ENCODE peak calls at places on chromosomes 13 and 19, in ten cellular contexts. E is heart left ventricle; P is SJSA1; V is cardiac muscle cell; M is small intestine; Y is A549; W is pancreas; U is CD4-positive, CD25-positive, alpha-beta regulatory T cell; S is ascending aorta; N is ovary. T is an unnamed sample. For H3K4me1, the result is how much of the 10 kb centered on the place peaks cover.

GRCh38 chr13:100129605-100130004 is 40.7 kb downstream of the PCCA start:
- DNase-seq in E (no peak), P (no peak), V (no peak), M (no peak), Y (no peak), W (no peak), U (peak), S (no peak), N (no peak), T (no peak)

GRCh38 chr13:25295228-25295627 is 6.2 kb upstream of the NUP58 start:
- DNase-seq in E (no peak), P (no peak), V (no peak), M (no peak), Y (peak), W (no peak), U (no peak), S (no peak), N (no peak), T (no peak)

GRCh38 chr13:29954082-29955043 is 103.9 kb upstream of the UBL3 start:
- DNase-seq in E (no peak), P (no peak), V (no peak), M (peak), Y (no peak), W (no peak), U (peak), S (no peak), N (no peak), T (no peak)

GRCh38 chr13:83125791-83126190 is 756.5 kb downstream of the SLITRK1 start:
- DNase-seq in E (no peak), P (no peak), V (no peak), M (no peak), Y (no peak), W (no peak), U (no peak), S (no peak), N (no peak), T (no peak)

GRCh38 chr13:74667656-74668055 is 533.5 kb upstream of the KLF12 start:
- DNase-seq in E (no peak), P (no peak), V (no peak), M (no peak), Y (no peak), W (no peak), U (no peak), S (no peak), N (no peak), T (no peak)

GRCh38 chr13:76799696-76800095 is 86.5 kb downstream of the KCTD12 start:
- DNase-seq in E (no peak), P (no peak), V (no peak), M (peak), Y (no peak), W (no peak), U (no peak), S (no peak), N (no peak), T (no peak)

GRCh38 chr13:21637296-21637695 is 33.3 kb upstream of the MICU2 start:
- DNase-seq in E (no peak), P (peak), V (no peak), M (peak), Y (peak), W (no peak), U (peak), S (no peak), N (no peak), T (no peak)

GRCh38 chr19:45070861-45071544 is 5.3 kb downstream of the ZNF296 start:
- DNase-seq in E (no peak), P (no peak), V (no peak), M (no peak), Y (no peak), W (no peak), U (no peak), S (no peak), N (no peak), T (no peak)

GRCh38 chr13:30138511-30138910 is 168.8 kb downstream of the KATNAL1 start:
- DNase-seq in E (no peak), P (no peak), V (no peak), M (no peak), Y (no peak), W (no peak), U (no peak), S (no peak), N (no peak), T (no peak)

GRCh38 chr13:52851153-52851962 is 2.9 kb upstream of the PCDH8 start:
- DNase-seq in E (peak), P (no peak), V (peak), M (peak), Y (no peak), W (peak), U (peak), S (no peak), N (no peak), T (peak)

GRCh38 chr13:101621099-101621498 is 168.6 kb downstream of the ITGBL1 start:
- DNase-seq in E (no peak), P (no peak), V (no peak), M (no peak), Y (no peak), W (no peak), U (no peak), S (no peak), N (no peak), T (no peak)

GRCh38 chr13:99322297-99323103 is 15.3 kb upstream of the GPR183 start:
- DNase-seq in E (no peak), P (peak), V (no peak), M (no peak), Y (no peak), W (no peak), U (peak), S (no peak), N (no peak), T (no peak)

GRCh38 chr13:52686381-52686780 is 33.7 kb downstream of the SUGT1 start:
- DNase-seq in E (no peak), P (peak), V (no peak), M (no peak), Y (no peak), W (no peak), U (no peak), S (no peak), N (no peak), T (no peak)

GRCh38 chr19:11138659-11139526 is 16.7 kb downstream of the SPC24 start:
- DNase-seq in E (peak), P (peak), V (peak), M (no peak), Y (peak), W (peak), U (no peak), S (peak), N (peak), T (peak)

GRCh38 chr19:49368711-49369358 is 5.2 kb downstream of the DKKL1 start:
- DNase-seq in E (no peak), P (no peak), V (no peak), M (no peak), Y (no peak), W (no peak), U (no peak), S (no peak), N (no peak), T (no peak)

GRCh38 chr19:14769201-14769600 is 9.2 kb downstream of the ADGRE2 start:
- DNase-seq in E (no peak), P (peak), V (no peak), M (no peak), Y (no peak), W (no peak), U (no peak), S (peak), N (no peak), T (no peak)

GRCh38 chr13:30872685-30873443 is 33.2 kb upstream of the MEDAG start:
- DNase-seq in E (no peak), P (peak), V (no peak), M (no peak), Y (no peak), W (no peak), U (no peak), S (peak), N (peak), T (peak)

GRCh38 chr13:47869780-47870179 is 131.3 kb downstream of the SUCLA2 start:
- DNase-seq in E (no peak), P (no peak), V (no peak), M (no peak), Y (no peak), W (no peak), U (no peak), S (no peak), N (no peak), T (no peak)

GRCh38 chr13:78032132-78032531 is 113.5 kb upstream of the EDNRB start:
- DNase-seq in E (no peak), P (no peak), V (no peak), M (no peak), Y (no peak), W (no peak), U (no peak), S (no peak), N (no peak), T (no peak)

GRCh38 chr19:13762635-13763235 is 1.6 kb upstream of the MRI1 start:
- DNase-seq in E (no peak), P (no peak), V (no peak), M (no peak), Y (no peak), W (no peak), U (no peak), S (no peak), N (no peak), T (no peak)

GRCh38 chr19:5966215-5966614 is 11.7 kb downstream of the RANBP3 start:
- DNase-seq in E (no peak), P (no peak), V (peak), M (no peak), Y (no peak), W (no peak), U (no peak), S (no peak), N (no peak), T (no peak)

GRCh38 chr19:10339380-10339960 is at the start of gene ICAM3:
- DNase-seq in E (no peak), P (no peak), V (no peak), M (peak), Y (no peak), W (no peak), U (peak), S (no peak), N (no peak), T (no peak)

GRCh38 chr13:113862766-113863510 is 938 bp downstream of the GAS6 start:
- DNase-seq in E (peak), P (no peak), V (peak), M (peak), Y (no peak), W (peak), U (peak), S (no peak), N (peak), T (no peak)

GRCh38 chr19:56639217-56639616 is 3.7 kb upstream of the SMIM17 start:
- DNase-seq in E (no peak), P (no peak), V (peak), M (no peak), Y (no peak), W (no peak), U (no peak), S (no peak), N (no peak), T (peak)

GRCh38 chr13:27839809-27840467 is 47.7 kb downstream of the GSX1 start:
- DNase-seq in E (no peak), P (no peak), V (no peak), M (peak), Y (peak), W (no peak), U (no peak), S (no peak), N (no peak), T (no peak)

GRCh38 chr13:72726721-72727416 is 560 bp downstream of the MZT1 start:
- DNase-seq in E (peak), P (peak), V (peak), M (no peak), Y (peak), W (peak), U (peak), S (peak), N (peak), T (peak)

GRCh38 chr13:110538632-110539031 is 22.9 kb downstream of the RAB20 start:
- DNase-seq in E (peak), P (no peak), V (no peak), M (no peak), Y (no peak), W (peak), U (peak), S (no peak), N (peak), T (peak)

GRCh38 chr19:16386619-16387240 is 62.1 kb downstream of the KLF2 start:
- DNase-seq in E (no peak), P (peak), V (peak), M (peak), Y (peak), W (no peak), U (peak), S (no peak), N (peak), T (peak)

GRCh38 chr19:50980203-50980602 is 3.5 kb downstream of the KLK7 start:
- DNase-seq in E (no peak), P (no peak), V (no peak), M (no peak), Y (no peak), W (no peak), U (no peak), S (no peak), N (no peak), T (no peak)

GRCh38 chr19:4301590-4302237 is 475 bp downstream of the TMIGD2 start:
- DNase-seq in E (no peak), P (no peak), V (no peak), M (no peak), Y (no peak), W (no peak), U (no peak), S (no peak), N (no peak), T (peak)

GRCh38 chr13:30576528-30576927 is 41.2 kb upstream of the USPL1 start:
- DNase-seq in E (peak), P (no peak), V (peak), M (peak), Y (no peak), W (no peak), U (peak), S (no peak), N (no peak), T (peak)

GRCh38 chr13:100854091-100854490 is 179.5 kb upstream of the TMTC4 start:
- DNase-seq in E (no peak), P (no peak), V (peak), M (no peak), Y (no peak), W (no peak), U (no peak), S (no peak), N (no peak), T (no peak)

GRCh38 chr13:91181892-91182291 is 165.6 kb upstream of the MIR17HG start:
- DNase-seq in E (no peak), P (no peak), V (no peak), M (peak), Y (no peak), W (no peak), U (no peak), S (no peak), N (no peak), T (no peak)

GRCh38 chr13:31894931-31895330 is 136.6 kb upstream of the FRY start:
- DNase-seq in E (no peak), P (no peak), V (no peak), M (no peak), Y (no peak), W (no peak), U (no peak), S (no peak), N (no peak), T (no peak)
- H3K4me1 ChIP-seq in E (under half), P (under half), V (under half), M (under half), Y (under half), W (under half), U (under half), S (under half), N (under half), T (under half)

GRCh38 chr13:98184796-98185195 is 7.7 kb upstream of the RNF113B start:
- DNase-seq in E (no peak), P (no peak), V (no peak), M (no peak), Y (no peak), W (no peak), U (no peak), S (no peak), N (no peak), T (no peak)

GRCh38 chr13:98187862-98188261 is 10.8 kb upstream of the RNF113B start:
- DNase-seq in E (no peak), P (no peak), V (no peak), M (no peak), Y (no peak), W (no peak), U (no peak), S (no peak), N (no peak), T (no peak)

GRCh38 chr13:98188544-98189166 is 11.6 kb upstream of the RNF113B start:
- DNase-seq in E (no peak), P (no peak), V (no peak), M (no peak), Y (no peak), W (no peak), U (no peak), S (no peak), N (no peak), T (no peak)

GRCh38 chr13:98189841-98190505 is 12.9 kb upstream of the RNF113B start:
- DNase-seq in E (no peak), P (no peak), V (no peak), M (no peak), Y (no peak), W (no peak), U (no peak), S (no peak), N (no peak), T (peak)

DNA sequence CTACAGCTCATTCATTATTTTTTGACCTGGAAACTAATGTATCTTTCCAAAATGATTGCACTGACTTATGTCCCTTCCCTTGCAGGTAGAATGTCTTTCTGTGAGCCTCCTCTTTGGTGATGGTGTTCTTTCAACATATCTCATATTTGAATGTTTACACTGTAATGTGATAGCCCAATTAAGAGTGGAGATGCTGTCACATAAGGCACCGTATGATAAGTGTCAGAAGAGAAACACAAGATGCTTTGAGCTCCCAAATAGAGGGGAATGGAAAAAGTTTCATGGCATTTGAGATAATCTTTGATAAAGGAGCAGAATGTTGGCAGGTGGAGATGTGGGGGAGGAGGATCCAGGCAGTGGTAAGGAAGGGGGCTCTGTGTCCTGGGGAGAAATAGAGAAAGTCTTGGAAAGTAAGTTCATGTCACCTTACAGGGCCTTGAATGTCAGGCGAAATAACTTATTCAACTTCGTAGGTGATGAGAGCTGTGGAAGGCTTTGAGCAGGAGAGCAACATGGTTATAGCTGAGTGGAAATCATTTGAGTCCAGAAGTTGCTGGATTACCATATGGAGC is 10.2 kb upstream of the RNF113B start:
- DNase-seq in E (no peak), P (no peak), V (no peak), M (no peak), Y (no peak), W (no peak), U (no peak), S (no peak), N (no peak), T (no peak)
- H3K27ac ChIP-seq in E (no peak), P (no peak), V (peak), M (no peak), Y (no peak), W (no peak), U (no peak), S (no peak), N (no peak), T (no peak)

GRCh38 chr13:105139380-105140285 is 1395.8 kb downstream of the EFNB2 start:
- DNase-seq in E (peak), P (peak), V (peak), M (peak), Y (peak), W (peak), U (peak), S (peak), N (no peak), T (no peak)
- H3K4me3 ChIP-seq in E (peak), P (peak), V (no peak), M (no peak), Y (peak), W (no peak), U (peak), S (peak), N (no peak), T (no peak)

DNA sequence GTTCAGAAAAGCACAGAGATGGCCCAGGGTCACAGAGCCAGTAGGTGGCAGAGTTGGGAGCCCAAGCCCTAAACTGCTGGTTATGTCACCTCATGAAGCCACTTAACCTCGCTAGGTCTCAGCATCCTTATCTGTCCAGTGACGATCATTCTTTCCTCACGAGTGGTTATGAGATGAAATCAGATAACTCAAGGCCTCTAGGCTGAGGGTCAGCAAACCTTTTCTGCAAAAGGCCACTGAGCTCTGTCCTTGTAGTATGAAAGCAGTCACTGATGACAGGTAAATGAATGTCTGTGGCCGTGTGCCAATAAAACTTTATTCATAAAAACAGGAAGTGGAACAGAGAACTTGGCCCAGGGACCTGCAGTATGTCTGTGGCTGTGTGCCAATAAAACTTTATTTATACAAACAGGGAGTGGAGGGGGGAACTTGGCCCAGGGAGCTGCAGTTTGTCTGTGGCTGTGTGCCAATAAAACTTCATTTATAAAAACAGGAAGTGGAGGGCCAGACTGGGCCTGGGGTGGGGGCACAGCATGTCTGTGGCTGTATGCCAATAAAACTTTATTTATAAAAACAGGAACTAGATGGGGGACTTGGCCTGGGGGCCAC is 71.2 kb downstream of the GNG7 start:
- DNase-seq in E (no peak), P (no peak), V (no peak), M (no peak), Y (no peak), W (no peak), U (peak), S (no peak), N (no peak), T (no peak)
- H3K4me1 ChIP-seq in E (under half), P (under half), V (under half), M (under half), Y (under half), W (under half), U (under half), S (under half), N (under half), T (under half)

GRCh38 chr13:44756411-44756810 is 180.3 kb upstream of the TSC22D1 start:
- DNase-seq in E (no peak), P (no peak), V (no peak), M (peak), Y (no peak), W (no peak), U (no peak), S (no peak), N (no peak), T (no peak)
- H3K27ac ChIP-seq in E (no peak), P (peak), V (no peak), M (peak), Y (peak), W (no peak), U (no peak), S (no peak), N (no peak), T (no peak)

DNA sequence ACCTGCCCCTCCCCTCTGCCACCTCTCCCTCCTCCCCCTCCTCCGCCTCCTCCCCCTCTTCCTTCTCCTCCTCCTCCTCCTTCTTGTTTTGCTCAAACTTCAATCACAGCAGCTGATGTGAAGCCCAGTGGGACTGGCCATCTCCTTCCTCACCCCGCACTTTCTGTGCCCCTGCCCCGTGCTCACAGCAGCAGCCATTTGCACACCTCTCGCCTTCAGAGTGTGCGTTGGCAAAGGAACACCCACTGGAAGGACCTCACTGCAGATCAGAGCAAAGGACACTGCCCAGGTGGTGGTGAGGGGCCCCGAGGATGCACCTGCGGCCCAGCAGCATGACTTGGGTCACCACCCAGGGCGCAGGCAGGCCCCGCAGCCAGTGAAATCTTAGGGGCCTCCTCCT is 98.8 kb downstream of the SOX1 start:
- DNase-seq in E (no peak), P (no peak), V (no peak), M (no peak), Y (no peak), W (no peak), U (no peak), S (no peak), N (no peak), T (no peak)
- H3K4me3 ChIP-seq in E (no peak), P (no peak), V (no peak), M (no peak), Y (no peak), W (no peak), U (no peak), S (no peak), N (no peak), T (no peak)

DNA sequence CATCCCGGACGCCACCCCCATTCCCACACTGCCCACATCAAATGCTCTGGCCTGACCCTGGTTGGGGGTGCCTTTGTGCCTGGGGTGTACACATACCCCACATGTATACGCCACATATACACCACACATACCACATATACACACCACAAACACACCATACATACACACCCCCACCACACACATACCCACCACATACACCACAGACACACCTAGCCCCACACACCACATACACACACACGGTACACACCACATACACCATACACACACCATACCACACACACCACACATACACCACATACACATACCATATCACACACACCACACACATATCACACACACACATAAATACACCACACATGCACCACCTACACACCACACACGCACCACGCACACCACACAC is 10.2 kb downstream of the ERFL start:
- DNase-seq in E (no peak), P (no peak), V (no peak), M (no peak), Y (no peak), W (no peak), U (no peak), S (no peak), N (no peak), T (no peak)
- H3K4me1 ChIP-seq in E (under half), P (under half), V (under half), M (under half), Y (under half), W (under half), U (under half), S (under half), N (under half), T (under half)